ENCODE peak calls at places on chromosomes 5 and 9, in four cellular contexts. A is T-helper 17 cell; I is activated CD4-positive, alpha-beta T cell treated with anti-CD3 and anti-CD28 coated beads for 48 hours; L is neuronal stem cell. R is an unnamed sample.

GRCh38 chr5:27311544-27311943 is 273.2 kb upstream of the CDH9 start:
- DNase-seq in I (no peak), A (no peak), L (no peak), R (no peak)

GRCh38 chr5:78779771-78780616 is 131.4 kb upstream of the LHFPL2 start:
- DNase-seq in A (no peak), I (no peak), L (no peak), R (no peak)

GRCh38 chr5:140926211-140926902 is at the start of gene PCDHAC1:
- DNase-seq in L (peak), I (peak), A (no peak), R (peak)

GRCh38 chr5:61342066-61342465 is 10.0 kb downstream of the ZSWIM6 start:
- DNase-seq in L (no peak), A (no peak), I (peak), R (no peak)

GRCh38 chr9:6632516-6633328 is 12.8 kb downstream of the GLDC start:
- DNase-seq in I (no peak), L (no peak), A (no peak), R (no peak)

GRCh38 chr5:178399723-178400115 is 167.1 kb upstream of the PHYKPL start:
- DNase-seq in I (no peak), L (no peak), A (no peak), R (no peak)

GRCh38 chr5:4228708-4229107 is 633.1 kb downstream of the IRX1 start:
- DNase-seq in I (no peak), A (no peak), L (no peak), R (peak)

GRCh38 chr5:34657550-34657921 is 1.4 kb downstream of the RAI14 start:
- DNase-seq in I (no peak), A (no peak), L (no peak), R (peak)

GRCh38 chr5:59249726-59250125 is 643.8 kb downstream of the PDE4D start:
- DNase-seq in A (no peak), I (no peak), L (no peak), R (no peak)

R was measured in upper lobe of left lung.